ENCODE peak calls at places on chromosomes 4 and X, in ten cellular contexts. K, U, M, Z, H, B, I, P, X and W are unnamed samples.

GRCh38 chr4:118746251-118746919 is 61.2 kb downstream of the METTL14 start:
- DNase-seq in B (no peak), H (no peak), I (no peak), P (no peak), Z (no peak), K (peak; percentile 68), M (no peak), U (no peak), X (no peak), W (no peak)

GRCh38 chr4:98970386-98970785 is 25.1 kb upstream of the METAP1 start:
- DNase-seq in X (no peak), U (no peak), Z (no peak), H (no peak), B (no peak), M (no peak), I (no peak), P (peak; percentile 5), K (no peak), W (no peak)

GRCh38 chrX:110172215-110172614 is 145.7 kb downstream of the AMMECR1 start:
- DNase-seq in X (no peak), B (no peak), U (no peak), Z (no peak), P (no peak), K (no peak), H (no peak), M (no peak), I (no peak), W (no peak)

GRCh38 chrX:11137543-11138139 is 26.5 kb downstream of the HCCS start:
- DNase-seq in H (no peak), B (no peak), K (no peak), M (no peak), U (no peak), P (peak; percentile 52), I (no peak), X (no peak), Z (no peak), W (peak; percentile 6)

GRCh38 chrX:149510386-149510785 is 5.3 kb upstream of the IDS start:
- DNase-seq in B (no peak), Z (no peak), P (no peak), X (no peak), H (no peak), I (no peak), U (no peak), K (no peak), M (no peak), W (no peak)

GRCh38 chr4:110632506-110633357 is 9.9 kb upstream of the PITX2 start:
- DNase-seq in B (no peak), Z (no peak), P (no peak), I (no peak), U (no peak), H (peak; percentile 36), M (no peak), K (no peak), X (no peak), W (no peak)

GRCh38 chr4:62414563-62414962 is 1214.4 kb downstream of the ADGRL3 start:
- DNase-seq in B (no peak), I (no peak), K (no peak), X (no peak), U (no peak), P (no peak), H (no peak), M (no peak), Z (no peak), W (no peak)

GRCh38 chrX:47285762-47286320 is 53.0 kb downstream of the USP11 start:
- DNase-seq in U (no peak), B (no peak), I (no peak), M (no peak), K (no peak), X (no peak), P (peak; percentile 5), H (no peak), Z (no peak), W (no peak)

GRCh38 chr4:139689093-139689722 is 23.6 kb downstream of the MGST2 start:
- DNase-seq in U (peak; percentile 83), I (no peak), K (no peak), B (no peak), X (no peak), H (no peak), Z (no peak), P (peak; percentile 24), M (no peak), W (no peak)

GRCh38 chr4:54540931-54541330 is 116.8 kb upstream of the KIT start:
- DNase-seq in U (no peak), P (no peak), K (no peak), X (no peak), Z (no peak), M (no peak), I (no peak), B (no peak), H (no peak), W (no peak)

GRCh38 chr4:179823342-179823741 is 2381.1 kb upstream of the AGA start:
- DNase-seq in K (no peak), M (no peak), P (no peak), X (no peak), H (no peak), U (no peak), Z (no peak), I (no peak), B (no peak), W (no peak)

GRCh38 chrX:139936259-139936658 is 3.4 kb upstream of the ATP11C start:
- DNase-seq in K (no peak), X (no peak), I (no peak), P (no peak), M (no peak), U (no peak), H (no peak), Z (no peak), B (no peak), W (no peak)

GRCh38 chr4:186726440-186727148 is 2.9 kb upstream of the FAT1 start:
- DNase-seq in B (peak; percentile 52), M (peak; percentile 79), I (peak; percentile 89), H (peak; percentile 86), P (peak; percentile 80), X (no peak), K (peak; percentile 59), U (peak; percentile 77), Z (peak; percentile 65), W (peak; percentile 72)

GRCh38 chr4:726816-727215 is 21.2 kb downstream of the PCGF3 start:
- DNase-seq in B (no peak), I (no peak), X (no peak), K (no peak), M (no peak), Z (no peak), U (no peak), H (no peak), P (no peak), W (no peak)

GRCh38 chr4:169399976-169400767 is 129.4 kb upstream of the SH3RF1 start:
- DNase-seq in U (no peak), B (no peak), I (peak; percentile 57), X (no peak), K (no peak), P (no peak), H (no peak), M (no peak), Z (no peak), W (no peak)

GRCh38 chr4:6660430-6660829 is 19.9 kb downstream of the MRFAP1 start:
- DNase-seq in M (no peak), P (no peak), X (no peak), Z (peak; percentile 29), U (no peak), H (no peak), I (no peak), K (no peak), B (no peak), W (no peak)

GRCh38 chr4:184099541-184099966 is 118.1 kb downstream of the ENPP6 start:
- DNase-seq in H (no peak), Z (no peak), I (no peak), M (no peak), P (peak; percentile 19), X (no peak), B (no peak), U (no peak), K (no peak), W (no peak)

GRCh38 chr4:41077628-41078027 is 136.7 kb downstream of the APBB2 start:
- DNase-seq in K (no peak), Z (no peak), X (no peak), M (no peak), P (no peak), U (no peak), B (no peak), I (no peak), H (no peak), W (peak; percentile 40)

GRCh38 chr4:14434483-14434882 is 567.8 kb upstream of the CPEB2 start:
- DNase-seq in P (no peak), Z (no peak), M (no peak), H (no peak), I (peak; percentile 35), U (no peak), K (no peak), X (no peak), B (no peak), W (no peak)

GRCh38 chr4:7015383-7016035 is 27.7 kb upstream of the TADA2B start:
- DNase-seq in P (no peak), U (no peak), K (no peak), I (no peak), H (no peak), B (no peak), X (no peak), Z (no peak), M (peak; percentile 19), W (no peak)

GRCh38 chr4:85606505-85606904 is 131.6 kb downstream of the ARHGAP24 start:
- DNase-seq in X (no peak), U (no peak), K (no peak), H (no peak), B (no peak), P (no peak), I (no peak), Z (no peak), M (no peak), W (no peak)

GRCh38 chrX:108044554-108045256 is at the start of gene VSIG1:
- DNase-seq in M (no peak), B (no peak), X (no peak), P (no peak), Z (no peak), I (no peak), K (no peak), H (no peak), U (no peak), W (no peak)
- H3K36me3 ChIP-seq in M (no peaks in the 10 kb centered on the region), B (no peaks in the 10 kb centered on the region), X (no peaks in the 10 kb centered on the region), P (no peaks in the 10 kb centered on the region), Z (no peaks in the 10 kb centered on the region), I (no peaks in the 10 kb centered on the region), K (no peaks in the 10 kb centered on the region), H (no peaks in the 10 kb centered on the region), U (no peaks in the 10 kb centered on the region), W (no peaks in the 10 kb centered on the region)

GRCh38 chr4:1974836-1975235 is 33.9 kb downstream of the NELFA start:
- DNase-seq in I (no peak), U (peak; percentile 28), M (peak; percentile 18), Z (no peak), K (no peak), P (no peak), H (no peak), B (no peak), X (no peak), W (no peak)
- H3K36me3 ChIP-seq in I (peaks cover 18% of the 10 kb centered on the region), U (peaks cover 7% of the 10 kb centered on the region), M (no peaks in the 10 kb centered on the region), Z (peaks cover 100% of the 10 kb centered on the region), K (peaks cover 77% of the 10 kb centered on the region), P (peaks cover 60% of the 10 kb centered on the region), H (peaks cover 100% of the 10 kb centered on the region), B (peaks cover 55% of the 10 kb centered on the region), X (peaks cover 45% of the 10 kb centered on the region), W (peaks cover 3% of the 10 kb centered on the region)

GRCh38 chr4:19301527-19301926 is 950.2 kb upstream of the SLIT2 start:
- DNase-seq in H (no peak), K (no peak), Z (no peak), M (no peak), X (no peak), B (no peak), U (no peak), I (no peak), P (no peak), W (no peak)
- H3K36me3 ChIP-seq in H (no peaks in the 10 kb centered on the region), K (no peaks in the 10 kb centered on the region), Z (no peaks in the 10 kb centered on the region), M (no peaks in the 10 kb centered on the region), X (no peaks in the 10 kb centered on the region), B (no peaks in the 10 kb centered on the region), U (no peaks in the 10 kb centered on the region), I (no peaks in the 10 kb centered on the region), P (no peaks in the 10 kb centered on the region), W (no peaks in the 10 kb centered on the region)

GRCh38 chr4:140711910-140712309 is 44.3 kb downstream of the TBC1D9 start:
- DNase-seq in Z (no peak), U (no peak), B (no peak), X (no peak), H (no peak), I (no peak), K (no peak), P (no peak), M (no peak), W (no peak)
- H3K36me3 ChIP-seq in Z (no peaks in the 10 kb centered on the region), U (no peaks in the 10 kb centered on the region), B (no peaks in the 10 kb centered on the region), X (no peaks in the 10 kb centered on the region), H (peaks cover 3% of the 10 kb centered on the region), I (no peaks in the 10 kb centered on the region), K (no peaks in the 10 kb centered on the region), P (no peaks in the 10 kb centered on the region), M (peaks cover 4% of the 10 kb centered on the region), W (no peaks in the 10 kb centered on the region)